ENCODE peak calls at places on chromosomes 1 and 21, in six cellular contexts. One of them, this sample, is unnamed.

GRCh38 chr1:151492120-151492519 is 19.1 kb upstream of the CGN start:
- DNase-seq in type B pancreatic cell: no peak
- DNase-seq in NCI-H446 treated with DMSO at 0.1 percent for 48 hours: no peak
- DNase-seq in esophagus muscularis mucosa: no peak
- DNase-seq in NCI-H1092: no peak
- DNase-seq in stimulated activated naive CD8-positive, alpha-beta T cell treated with anti-CD3 and anti-CD28 coated beads, Interleukin-15, Interleukin-2, amounts not matched to agents 100 U/mL and 50 U/mL, for 24 hours: no peak
- DNase-seq in this sample: no peak

GRCh38 chr1:89794406-89794805 is 26.4 kb upstream of the LRRC8D start:
- DNase-seq in esophagus muscularis mucosa: no peak
- DNase-seq in NCI-H446 treated with DMSO at 0.1 percent for 48 hours: no peak
- DNase-seq in type B pancreatic cell: no peak
- DNase-seq in stimulated activated naive CD8-positive, alpha-beta T cell treated with anti-CD3 and anti-CD28 coated beads, Interleukin-15, Interleukin-2, amounts not matched to agents 100 U/mL and 50 U/mL, for 24 hours: no peak
- DNase-seq in NCI-H1092: no peak
- DNase-seq in this sample: no peak

GRCh38 chr1:62057631-62058290 is 136.9 kb upstream of the L1TD1 start:
- DNase-seq in stimulated activated naive CD8-positive, alpha-beta T cell treated with anti-CD3 and anti-CD28 coated beads, Interleukin-15, Interleukin-2, amounts not matched to agents 100 U/mL and 50 U/mL, for 24 hours: no peak
- DNase-seq in NCI-H1092: no peak
- DNase-seq in type B pancreatic cell: no peak
- DNase-seq in esophagus muscularis mucosa: no peak
- DNase-seq in NCI-H446 treated with DMSO at 0.1 percent for 48 hours: no peak
- DNase-seq in this sample: peak

GRCh38 chr1:67713071-67713806 is 28.2 kb downstream of the GADD45A start:
- DNase-seq in esophagus muscularis mucosa: no peak
- DNase-seq in NCI-H446 treated with DMSO at 0.1 percent for 48 hours: peak
- DNase-seq in NCI-H1092: peak
- DNase-seq in stimulated activated naive CD8-positive, alpha-beta T cell treated with anti-CD3 and anti-CD28 coated beads, Interleukin-15, Interleukin-2, amounts not matched to agents 100 U/mL and 50 U/mL, for 24 hours: no peak
- DNase-seq in type B pancreatic cell: no peak
- DNase-seq in this sample: no peak

GRCh38 chr21:38326899-38327298 is 70.1 kb downstream of the KCNJ15 start:
- DNase-seq in esophagus muscularis mucosa: peak
- DNase-seq in NCI-H1092: peak
- DNase-seq in stimulated activated naive CD8-positive, alpha-beta T cell treated with anti-CD3 and anti-CD28 coated beads, Interleukin-15, Interleukin-2, amounts not matched to agents 100 U/mL and 50 U/mL, for 24 hours: no peak
- DNase-seq in NCI-H446 treated with DMSO at 0.1 percent for 48 hours: no peak
- DNase-seq in type B pancreatic cell: no peak
- DNase-seq in this sample: no peak

GRCh38 chr1:241411056-241411775 is 54.2 kb upstream of the RGS7 start:
- DNase-seq in stimulated activated naive CD8-positive, alpha-beta T cell treated with anti-CD3 and anti-CD28 coated beads, Interleukin-15, Interleukin-2, amounts not matched to agents 100 U/mL and 50 U/mL, for 24 hours: no peak
- DNase-seq in type B pancreatic cell: no peak
- DNase-seq in esophagus muscularis mucosa: no peak
- DNase-seq in NCI-H1092: peak
- DNase-seq in NCI-H446 treated with DMSO at 0.1 percent for 48 hours: no peak
- DNase-seq in this sample: no peak

GRCh38 chr1:184408580-184408979 is 21.8 kb downstream of the C1orf21 start:
- DNase-seq in esophagus muscularis mucosa: no peak
- DNase-seq in NCI-H1092: no peak
- DNase-seq in type B pancreatic cell: no peak
- DNase-seq in stimulated activated naive CD8-positive, alpha-beta T cell treated with anti-CD3 and anti-CD28 coated beads, Interleukin-15, Interleukin-2, amounts not matched to agents 100 U/mL and 50 U/mL, for 24 hours: no peak
- DNase-seq in NCI-H446 treated with DMSO at 0.1 percent for 48 hours: no peak
- DNase-seq in this sample: no peak

GRCh38 chr1:205688171-205688570 is 7.9 kb upstream of the SLC45A3 start:
- DNase-seq in NCI-H1092: no peak
- DNase-seq in type B pancreatic cell: no peak
- DNase-seq in NCI-H446 treated with DMSO at 0.1 percent for 48 hours: no peak
- DNase-seq in stimulated activated naive CD8-positive, alpha-beta T cell treated with anti-CD3 and anti-CD28 coated beads, Interleukin-15, Interleukin-2, amounts not matched to agents 100 U/mL and 50 U/mL, for 24 hours: no peak
- DNase-seq in esophagus muscularis mucosa: no peak
- DNase-seq in this sample: no peak

GRCh38 chr1:198699167-198700015 is 60.6 kb downstream of the PTPRC start:
- DNase-seq in type B pancreatic cell: no peak
- DNase-seq in stimulated activated naive CD8-positive, alpha-beta T cell treated with anti-CD3 and anti-CD28 coated beads, Interleukin-15, Interleukin-2, amounts not matched to agents 100 U/mL and 50 U/mL, for 24 hours: peak
- DNase-seq in esophagus muscularis mucosa: no peak
- DNase-seq in NCI-H1092: no peak
- DNase-seq in NCI-H446 treated with DMSO at 0.1 percent for 48 hours: no peak
- DNase-seq in this sample: no peak

GRCh38 chr1:52057245-52057644 is 1.1 kb downstream of the BTF3L4 start:
- DNase-seq in NCI-H446 treated with DMSO at 0.1 percent for 48 hours: no peak
- DNase-seq in NCI-H1092: no peak
- DNase-seq in stimulated activated naive CD8-positive, alpha-beta T cell treated with anti-CD3 and anti-CD28 coated beads, Interleukin-15, Interleukin-2, amounts not matched to agents 100 U/mL and 50 U/mL, for 24 hours: no peak
- DNase-seq in type B pancreatic cell: no peak
- DNase-seq in esophagus muscularis mucosa: no peak
- DNase-seq in this sample: no peak

GRCh38 chr1:226649780-226650179 is 89.3 kb downstream of the ITPKB start:
- DNase-seq in NCI-H1092: peak
- DNase-seq in esophagus muscularis mucosa: no peak
- DNase-seq in NCI-H446 treated with DMSO at 0.1 percent for 48 hours: no peak
- DNase-seq in type B pancreatic cell: no peak
- DNase-seq in stimulated activated naive CD8-positive, alpha-beta T cell treated with anti-CD3 and anti-CD28 coated beads, Interleukin-15, Interleukin-2, amounts not matched to agents 100 U/mL and 50 U/mL, for 24 hours: no peak
- DNase-seq in this sample: no peak

GRCh38 chr1:147238925-147239820 is 3.3 kb upstream of the CHD1L start:
- DNase-seq in type B pancreatic cell: no peak
- DNase-seq in esophagus muscularis mucosa: no peak
- DNase-seq in NCI-H446 treated with DMSO at 0.1 percent for 48 hours: no peak
- DNase-seq in stimulated activated naive CD8-positive, alpha-beta T cell treated with anti-CD3 and anti-CD28 coated beads, Interleukin-15, Interleukin-2, amounts not matched to agents 100 U/mL and 50 U/mL, for 24 hours: no peak
- DNase-seq in NCI-H1092: no peak
- DNase-seq in this sample: no peak

GRCh38 chr1:81052162-81052561 is 748.6 kb upstream of the ADGRL2 start:
- DNase-seq in esophagus muscularis mucosa: no peak
- DNase-seq in stimulated activated naive CD8-positive, alpha-beta T cell treated with anti-CD3 and anti-CD28 coated beads, Interleukin-15, Interleukin-2, amounts not matched to agents 100 U/mL and 50 U/mL, for 24 hours: no peak
- DNase-seq in NCI-H1092: no peak
- DNase-seq in NCI-H446 treated with DMSO at 0.1 percent for 48 hours: no peak
- DNase-seq in type B pancreatic cell: no peak
- DNase-seq in this sample: no peak

GRCh38 chr1:201697174-201697573 is 131.8 kb upstream of the IPO9 start:
- DNase-seq in NCI-H1092: no peak
- DNase-seq in NCI-H446 treated with DMSO at 0.1 percent for 48 hours: no peak
- DNase-seq in type B pancreatic cell: no peak
- DNase-seq in esophagus muscularis mucosa: no peak
- DNase-seq in stimulated activated naive CD8-positive, alpha-beta T cell treated with anti-CD3 and anti-CD28 coated beads, Interleukin-15, Interleukin-2, amounts not matched to agents 100 U/mL and 50 U/mL, for 24 hours: no peak
- DNase-seq in this sample: peak

GRCh38 chr1:37947364-37947763 is 511 bp upstream of the INPP5B start:
- DNase-seq in stimulated activated naive CD8-positive, alpha-beta T cell treated with anti-CD3 and anti-CD28 coated beads, Interleukin-15, Interleukin-2, amounts not matched to agents 100 U/mL and 50 U/mL, for 24 hours: no peak
- DNase-seq in NCI-H1092: no peak
- DNase-seq in type B pancreatic cell: no peak
- DNase-seq in esophagus muscularis mucosa: no peak
- DNase-seq in NCI-H446 treated with DMSO at 0.1 percent for 48 hours: no peak
- DNase-seq in this sample: no peak

This sample was measured in NCI-H524 treated with DMSO at 0.1 percent for 48 hours.